ENCODE peak calls at places on chromosomes 12 and 14, in ten cellular contexts. X is COR-L47; U is sigmoid colon; N is stimulated activated naive CD4-positive, alpha-beta T cell; H is HAP-1; C is OCI-M1; W is NCI-H226; G is activated CD4-positive, alpha-beta T cell treated with anti-CD3 and anti-CD28 coated beads, Interleukin-2, amount 50 U/mL, for 1 hour; O is stimulated activated CD8-positive, alpha-beta memory T cell treated with anti-CD3 and anti-CD28 coated beads, Interleukin-7, amount 100 ng/mL, for 1 hour; B is CD8-positive, alpha-beta T cell. T is an unnamed sample.

GRCh38 chr14:81315344-81315743 is 84.8 kb downstream of the STON2 start:
- DNase-seq in X (peak; percentile 51), U (no peak), N (no peak), H (peak; percentile 67), C (no peak), W (no peak), G (no peak), O (no peak), B (no peak), T (no peak)

GRCh38 chr12:48831257-48831656 is 13.0 kb downstream of the CACNB3 start:
- DNase-seq in X (no peak), U (no peak), N (no peak), H (no peak), C (no peak), W (no peak), G (no peak), O (no peak), B (no peak), T (no peak)

GRCh38 chr14:42185718-42186117 is 579.0 kb downstream of the LRFN5 start:
- DNase-seq in X (no peak), U (no peak), N (no peak), H (no peak), C (peak; percentile 6), W (no peak), G (no peak), O (no peak), B (no peak), T (no peak)

GRCh38 chr12:115259968-115260806 is 576.2 kb upstream of the TBX3 start:
- DNase-seq in X (no peak), U (no peak), N (no peak), H (no peak), C (no peak), W (no peak), G (no peak), O (no peak), B (no peak), T (no peak)

GRCh38 chr14:64293976-64294671 is at the start of gene ESR2:
- DNase-seq in X (peak; percentile 0), U (no peak), N (peak; percentile 10), H (peak; percentile 13), C (peak; percentile 89), W (no peak), G (peak; percentile 10), O (no peak), B (peak; percentile 53), T (no peak)

GRCh38 chr12:10363922-10364838 is 25.7 kb downstream of the KLRK1 start:
- DNase-seq in X (no peak), U (peak; percentile 72), N (peak; percentile 57), H (peak; percentile 33), C (peak; percentile 91), W (peak; percentile 11), G (no peak), O (no peak), B (peak; percentile 64), T (no peak)

GRCh38 chr12:109739747-109740693 is 26.4 kb downstream of the FAM222A start:
- DNase-seq in X (no peak), U (peak; percentile 29), N (no peak), H (peak; percentile 21), C (peak; percentile 82), W (no peak), G (no peak), O (no peak), B (no peak), T (no peak)

GRCh38 chr14:86774916-86775315 is 1218.1 kb downstream of the GALC start:
- DNase-seq in X (no peak), U (no peak), N (no peak), H (no peak), C (no peak), W (no peak), G (no peak), O (no peak), B (no peak), T (no peak)

GRCh38 chr12:70645494-70646317 is 8.5 kb upstream of the PTPRB start:
- DNase-seq in X (no peak), U (no peak), N (no peak), H (peak; percentile 83), C (peak; percentile 72), W (peak; percentile 97), G (no peak), O (peak; percentile 0), B (no peak), T (no peak)

GRCh38 chr12:68113644-68114043 is 45.9 kb downstream of the IFNG start:
- DNase-seq in X (peak; percentile 15), U (no peak), N (peak; percentile 9), H (no peak), C (peak; percentile 30), W (no peak), G (peak; percentile 31), O (no peak), B (peak; percentile 60), T (no peak)

GRCh38 chr14:91728616-91729183 is 3.2 kb downstream of the CATSPERB start:
- DNase-seq in X (no peak), U (no peak), N (no peak), H (no peak), C (peak; percentile 1), W (no peak), G (no peak), O (no peak), B (no peak), T (no peak)

GRCh38 chr12:132397152-132397933 is 68.0 kb upstream of the GALNT9 start:
- DNase-seq in X (no peak), U (peak; percentile 33), N (no peak), H (no peak), C (no peak), W (no peak), G (no peak), O (no peak), B (no peak), T (no peak)

GRCh38 chr12:124837958-124838803 is 25.5 kb downstream of the SCARB1 start:
- DNase-seq in X (peak; percentile 68), U (peak; percentile 95), N (no peak), H (no peak), C (no peak), W (peak; percentile 99), G (no peak), O (no peak), B (no peak), T (no peak)

GRCh38 chr14:23537351-23538048 is 14.1 kb downstream of the ZFHX2 start:
- DNase-seq in X (no peak), U (no peak), N (no peak), H (no peak), C (no peak), W (no peak), G (no peak), O (no peak), B (no peak), T (no peak)